ENCODE peak calls at places on chromosomes 12 and 14, in five cellular contexts. E, G, H, C and I are unnamed samples.

GRCh38 chr14:31205681-31206535 is 1.7 kb downstream of the HECTD1 start:
- DNase-seq in E (peak; percentile 72), G (no peak), H (no peak), C (no peak), I (peak; percentile 16)

GRCh38 chr12:109910969-109911348 is 10.9 kb downstream of the TCHP start:
- DNase-seq in E (peak; percentile 42), G (peak; percentile 22), H (no peak), C (no peak), I (no peak)

GRCh38 chr12:12954878-12955625 is 3.1 kb upstream of the GPRC5D start:
- DNase-seq in E (no peak), G (no peak), H (no peak), C (no peak), I (no peak)

GRCh38 chr14:57828713-57829112 is 37.2 kb downstream of the SLC35F4 start:
- DNase-seq in E (no peak), G (no peak), H (no peak), C (no peak), I (no peak)

GRCh38 chr12:127389923-127390322 is 877.0 kb upstream of the TMEM132C start:
- DNase-seq in E (peak; percentile 53), G (no peak), H (no peak), C (no peak), I (no peak)

GRCh38 chr12:12229556-12230092 is 37.2 kb downstream of the LRP6 start:
- DNase-seq in E (peak; percentile 27), G (no peak), H (no peak), C (no peak), I (no peak)

GRCh38 chr14:102491366-102491765 is 18.2 kb downstream of the ANKRD9 start:
- DNase-seq in E (no peak), G (no peak), H (no peak), C (peak; percentile 2), I (no peak)

GRCh38 chr14:103074699-103075341 is 9.2 kb upstream of the LBHD2 start:
- DNase-seq in E (no peak), G (no peak), H (peak; percentile 79), C (peak; percentile 84), I (peak; percentile 48)

GRCh38 chr12:15966426-15966825 is 55.3 kb downstream of the DERA start:
- DNase-seq in E (peak; percentile 29), G (no peak), H (no peak), C (no peak), I (no peak)

GRCh38 chr12:53613821-53614220 is 12.4 kb downstream of the ATF7 start:
- DNase-seq in E (no peak), G (no peak), H (no peak), C (no peak), I (no peak)

GRCh38 chr12:19451196-19451595 is 11.9 kb downstream of the AEBP2 start:
- DNase-seq in E (peak; percentile 25), G (no peak), H (no peak), C (no peak), I (no peak)

GRCh38 chr12:57223191-57224165 is 6.0 kb upstream of the SHMT2 start:
- DNase-seq in E (no peak), G (no peak), H (no peak), C (no peak), I (no peak)

GRCh38 chr12:71060426-71060825 is 97.4 kb downstream of the TSPAN8 start:
- DNase-seq in E (no peak), G (no peak), H (no peak), C (no peak), I (no peak)

GRCh38 chr12:2047752-2048151 is 5.0 kb upstream of the CACNA1C start:
- DNase-seq in E (no peak), G (no peak), H (no peak), C (no peak), I (no peak)

GRCh38 chr14:97299661-97300060 is 502.5 kb downstream of the VRK1 start:
- DNase-seq in E (no peak), G (peak; percentile 27), H (no peak), C (no peak), I (no peak)

GRCh38 chr12:115341442-115341841 is 657.5 kb upstream of the TBX3 start:
- DNase-seq in E (peak; percentile 99), G (no peak), H (peak; percentile 71), C (peak; percentile 84), I (no peak)

GRCh38 chr14:70239802-70240201 is 51.1 kb upstream of the SLC8A3 start:
- DNase-seq in E (no peak), G (no peak), H (no peak), C (no peak), I (no peak)

GRCh38 chr12:128682542-128683315 is 141.0 kb downstream of the SLC15A4 start:
- DNase-seq in E (no peak), G (no peak), H (no peak), C (no peak), I (no peak)

GRCh38 chr12:39404000-39404399 is 38.9 kb downstream of the KIF21A start:
- DNase-seq in E (no peak), G (no peak), H (no peak), C (no peak), I (no peak)

GRCh38 chr14:50064993-50065392 is 51.4 kb downstream of the VCPKMT start:
- DNase-seq in E (no peak), G (peak; percentile 33), H (peak; percentile 64), C (no peak), I (no peak)

GRCh38 chr14:68013326-68013725 is 193.7 kb downstream of the RAD51B start:
- DNase-seq in E (no peak), G (no peak), H (no peak), C (no peak), I (no peak)

GRCh38 chr14:32205984-32206383 is 2.9 kb upstream of the RNU6-8 start:
- DNase-seq in E (no peak), G (no peak), H (no peak), C (no peak), I (no peak)

GRCh38 chr12:119940881-119941280 is 48.2 kb upstream of the BICDL1 start:
- DNase-seq in E (peak; percentile 33), G (no peak), H (peak; percentile 19), C (no peak), I (peak; percentile 76)

GRCh38 chr12:19892186-19892585 is 452.9 kb downstream of the AEBP2 start:
- DNase-seq in E (no peak), G (no peak), H (no peak), C (no peak), I (no peak)